ENCODE peak calls at places on chromosomes 5 and 9, in ten cellular contexts. D is activated CD4-positive, alpha-beta T cell treated with anti-CD3 and anti-CD28 coated beads for 24 hours; R is anterior cingulate cortex; Q is H54; S is H7; L is mucosa of gallbladder; I is stimulated activated CD8-positive, alpha-beta memory T cell treated with anti-CD3 and anti-CD28 coated beads, Interleukin-7, amount 100 ng/mL, for 1 hour; H is ureter; Z is Right ventricle myocardium inferior; E is NCI-H2081. A is an unnamed sample.

GRCh38 chr5:62977641-62978040 is 399.0 kb downstream of the LRRC70 start:
- DNase-seq in S (peak), D (no peak), L (no peak), I (no peak), Q (no peak), E (no peak), Z (no peak), R (no peak), H (no peak), A (no peak)

GRCh38 chr9:13491493-13492424 is 212.3 kb upstream of the MPDZ start:
- DNase-seq in Z (no peak), R (no peak), D (no peak), S (peak), I (no peak), L (no peak), Q (no peak), E (no peak), H (no peak), A (no peak)

GRCh38 chr5:150523472-150524350 is 15.8 kb downstream of the NDST1 start:
- DNase-seq in R (peak), S (peak), E (peak), D (no peak), I (no peak), H (peak), Q (no peak), Z (no peak), L (peak), A (no peak)

GRCh38 chr5:143537056-143537455 is 133.6 kb upstream of the NR3C1 start:
- DNase-seq in L (no peak), Q (no peak), E (no peak), I (no peak), R (no peak), Z (no peak), D (no peak), S (no peak), H (no peak), A (no peak)

GRCh38 chr9:136532799-136533774 is 12.8 kb downstream of the NOTCH1 start:
- DNase-seq in H (no peak), Z (no peak), Q (no peak), L (no peak), R (no peak), D (peak), S (no peak), E (no peak), I (no peak), A (no peak)

GRCh38 chr5:176134529-176135223 is 103.5 kb upstream of the SIMC1 start:
- DNase-seq in E (no peak), Z (no peak), D (no peak), Q (no peak), S (peak), H (no peak), L (no peak), R (no peak), I (no peak), A (no peak)

GRCh38 chr9:135300346-135301141 is 179.0 kb upstream of the PPP1R26 start:
- DNase-seq in H (peak), L (no peak), S (peak), D (no peak), R (no peak), E (no peak), Q (no peak), I (no peak), Z (no peak), A (no peak)

GRCh38 chr9:93097496-93098205 is 1.6 kb downstream of the CARD19 start:
- DNase-seq in Z (peak), S (no peak), E (no peak), H (no peak), I (no peak), Q (no peak), L (no peak), R (peak), D (no peak), A (no peak)

GRCh38 chr5:14775857-14776256 is 95.7 kb downstream of the ANKH start:
- DNase-seq in S (no peak), E (no peak), Q (peak), H (no peak), I (no peak), Z (no peak), L (no peak), D (no peak), R (no peak), A (peak)

GRCh38 chr5:640461-641330 is 28.6 kb downstream of the CEP72 start:
- DNase-seq in R (no peak), S (no peak), D (no peak), Q (no peak), L (peak), I (no peak), Z (no peak), H (no peak), E (no peak), A (no peak)

GRCh38 chr5:50667079-50667652 is 729 bp downstream of the PARP8 start:
- DNase-seq in H (peak), Q (no peak), Z (peak), R (peak), E (peak), S (peak), I (peak), D (peak), L (peak), A (no peak)

GRCh38 chr5:10387690-10388089 is 34.2 kb downstream of the MARCHF6 start:
- DNase-seq in I (no peak), Z (no peak), S (no peak), D (no peak), E (no peak), Q (no peak), L (no peak), R (no peak), H (no peak), A (peak)

GRCh38 chr9:38380230-38380871 is 12.2 kb upstream of the ALDH1B1 start:
- DNase-seq in R (no peak), Q (no peak), D (no peak), L (no peak), E (no peak), Z (no peak), H (no peak), I (no peak), S (no peak), A (no peak)

GRCh38 chr5:154276932-154277331 is 86.4 kb downstream of the GALNT10 start:
- DNase-seq in Q (peak), L (peak), H (peak), R (no peak), S (no peak), Z (peak), D (no peak), E (no peak), I (no peak), A (peak)

GRCh38 chr9:128823362-128823902 is 5.1 kb downstream of the ENDOG start:
- DNase-seq in Q (no peak), D (no peak), S (no peak), R (no peak), L (no peak), Z (peak), E (no peak), I (no peak), H (no peak), A (no peak)

GRCh38 chr9:100222674-100223073 is 123.6 kb downstream of the INVS start:
- DNase-seq in D (no peak), Z (no peak), Q (no peak), L (no peak), H (no peak), R (no peak), S (peak), I (no peak), E (no peak), A (peak)

GRCh38 chr5:175736652-175737051 is 78.8 kb downstream of the HRH2 start:
- DNase-seq in I (no peak), R (no peak), Z (no peak), S (no peak), Q (no peak), D (no peak), H (no peak), E (no peak), L (no peak), A (no peak)

GRCh38 chr9:121838757-121839669 is 187.6 kb downstream of the DAB2IP start:
- DNase-seq in S (peak), E (no peak), R (no peak), D (no peak), H (peak), I (no peak), L (no peak), Z (no peak), Q (no peak), A (no peak)

GRCh38 chr9:113164536-113165300 is 13.9 kb downstream of the SLC31A2 start:
- DNase-seq in D (no peak), Q (no peak), H (no peak), I (no peak), E (no peak), R (peak), L (no peak), Z (no peak), S (no peak), A (no peak)

GRCh38 chr9:126673689-126674364 is 60.1 kb downstream of the LMX1B start:
- DNase-seq in E (peak), S (peak), D (no peak), Z (no peak), Q (no peak), H (no peak), I (no peak), R (no peak), L (no peak), A (peak)

GRCh38 chr9:97623946-97624345 is 9.2 kb downstream of the TSTD2 start:
- DNase-seq in I (no peak), H (no peak), Z (no peak), L (no peak), D (no peak), Q (no peak), S (no peak), E (no peak), R (no peak), A (no peak)

GRCh38 chr5:16065810-16066209 is 113.8 kb downstream of the MARCHF11 start:
- DNase-seq in Z (no peak), R (no peak), D (no peak), L (no peak), I (no peak), E (no peak), H (no peak), S (no peak), Q (no peak), A (no peak)

GRCh38 chr5:132429451-132430440 is 60.2 kb downstream of the SLC22A5 start:
- DNase-seq in R (no peak), H (no peak), S (no peak), Z (no peak), E (no peak), L (no peak), I (no peak), Q (no peak), D (no peak), A (no peak)

GRCh38 chr9:112866662-112867274 is 23.9 kb downstream of the SLC46A2 start:
- DNase-seq in H (no peak), D (no peak), E (no peak), R (no peak), L (no peak), I (no peak), Q (peak), S (peak), Z (no peak), A (no peak)

GRCh38 chr9:132207187-132207586 is 45.3 kb downstream of the NTNG2 start:
- DNase-seq in H (no peak), Z (no peak), L (no peak), Q (no peak), R (no peak), S (no peak), I (no peak), D (no peak), E (no peak), A (no peak)

GRCh38 chr5:174310243-174310642 is 264.7 kb downstream of the NSG2 start:
- DNase-seq in H (no peak), R (no peak), E (no peak), S (no peak), Q (no peak), D (no peak), I (no peak), Z (no peak), L (no peak), A (no peak)

GRCh38 chr5:180142824-180143610 is 66.0 kb downstream of the RASGEF1C start:
- DNase-seq in E (no peak), H (no peak), L (no peak), D (no peak), S (peak), Z (no peak), R (no peak), I (no peak), Q (no peak), A (no peak)

GRCh38 chr5:190366-191035 is 794 bp upstream of the LRRC14B start:
- DNase-seq in H (no peak), I (no peak), L (no peak), E (no peak), Z (no peak), S (peak), Q (no peak), R (no peak), D (no peak), A (no peak)

GRCh38 chr9:91847576-91847975 is 102.5 kb downstream of the ROR2 start:
- DNase-seq in L (peak), H (peak), I (no peak), R (no peak), D (no peak), S (no peak), E (no peak), Z (no peak), Q (no peak), A (no peak)

GRCh38 chr5:154117050-154117449 is 73.5 kb upstream of the GALNT10 start:
- DNase-seq in E (peak), D (no peak), S (no peak), Z (no peak), L (no peak), R (no peak), H (no peak), Q (no peak), I (no peak), A (no peak)